ENCODE peak calls at places on chromosomes 13 and 19, in four cellular contexts. One of them, this sample, is unnamed.

GRCh38 chr13:40639226-40639681 is 27.2 kb downstream of the FOXO1 start:
- DNase-seq in GM12891: no peak
- DNase-seq in K562: no peak
- DNase-seq in H1: no peak
- DNase-seq in this sample: no peak

GRCh38 chr19:38524994-38525634 is 91.6 kb downstream of the RYR1 start:
- DNase-seq in K562: no peak
- DNase-seq in GM12891: no peak
- DNase-seq in H1: no peak
- DNase-seq in this sample: no peak

GRCh38 chr13:99386911-99387788 is 80.0 kb upstream of the GPR183 start:
- DNase-seq in H1: peak; percentile 31
- DNase-seq in K562: peak; percentile 73
- DNase-seq in GM12891: peak; percentile 71
- DNase-seq in this sample: peak; percentile 69

GRCh38 chr19:10228925-10229324 is 2.2 kb downstream of the S1PR2 start:
- DNase-seq in H1: no peak
- DNase-seq in K562: peak; percentile 65
- DNase-seq in GM12891: no peak
- DNase-seq in this sample: no peak

GRCh38 chr13:99347911-99348451 is 40.8 kb upstream of the GPR183 start:
- DNase-seq in K562: no peak
- DNase-seq in GM12891: no peak
- DNase-seq in H1: no peak
- DNase-seq in this sample: no peak

GRCh38 chr13:102089177-102089576 is 312.7 kb downstream of the FGF14 start:
- DNase-seq in H1: no peak
- DNase-seq in K562: no peak
- DNase-seq in GM12891: no peak
- DNase-seq in this sample: no peak

GRCh38 chr19:41297628-41298326 is 12.2 kb upstream of the CCDC97 start:
- DNase-seq in H1: no peak
- DNase-seq in K562: no peak
- DNase-seq in GM12891: peak; percentile 75
- DNase-seq in this sample: peak; percentile 83

GRCh38 chr19:35642312-35642711 is 767 bp downstream of the ETV2 start:
- DNase-seq in H1: no peak
- DNase-seq in K562: no peak
- DNase-seq in GM12891: no peak
- DNase-seq in this sample: no peak

GRCh38 chr13:62294210-62294609 is 878.6 kb upstream of the PCDH20 start:
- DNase-seq in K562: no peak
- DNase-seq in GM12891: no peak
- DNase-seq in H1: no peak
- DNase-seq in this sample: no peak

GRCh38 chr13:48853381-48854102 is 122.2 kb upstream of the FNDC3A start:
- DNase-seq in H1: no peak
- DNase-seq in K562: no peak
- DNase-seq in GM12891: no peak
- DNase-seq in this sample: no peak

GRCh38 chr19:1990230-1991017 is 25.1 kb downstream of the BTBD2 start:
- DNase-seq in GM12891: no peak
- DNase-seq in H1: no peak
- DNase-seq in K562: no peak
- DNase-seq in this sample: no peak

GRCh38 chr19:51687791-51688664 is 5.1 kb upstream of the SPACA6 start:
- DNase-seq in H1: no peak
- DNase-seq in K562: peak; percentile 48
- DNase-seq in GM12891: no peak
- DNase-seq in this sample: no peak

GRCh38 chr19:4976412-4977298 is 7.7 kb downstream of the KDM4B start:
- DNase-seq in GM12891: no peak
- DNase-seq in H1: no peak
- DNase-seq in K562: no peak
- DNase-seq in this sample: no peak

GRCh38 chr13:43061496-43062280 is 38.3 kb downstream of the DNAJC15 start:
- DNase-seq in H1: no peak
- DNase-seq in GM12891: no peak
- DNase-seq in K562: no peak
- DNase-seq in this sample: no peak

GRCh38 chr13:113654591-113655357 is 3.2 kb downstream of the ATP4B start:
- DNase-seq in GM12891: no peak
- DNase-seq in H1: no peak
- DNase-seq in K562: no peak
- DNase-seq in this sample: no peak

GRCh38 chr13:66114127-66114526 is 1116.0 kb downstream of the PCDH9 start:
- DNase-seq in H1: no peak
- DNase-seq in K562: no peak
- DNase-seq in GM12891: no peak
- DNase-seq in this sample: no peak

GRCh38 chr13:28455580-28456194 is 39.2 kb downstream of the FLT1 start:
- DNase-seq in K562: no peak
- DNase-seq in H1: no peak
- DNase-seq in GM12891: no peak
- DNase-seq in this sample: no peak

GRCh38 chr19:16078759-16079707 is 2.7 kb downstream of the TPM4 start:
- DNase-seq in GM12891: no peak
- DNase-seq in K562: peak; percentile 64
- DNase-seq in H1: no peak
- DNase-seq in this sample: peak; percentile 52

GRCh38 chr13:99981115-99982020 is at the start of gene ZIC2:
- DNase-seq in H1: no peak
- DNase-seq in K562: peak; percentile 69
- DNase-seq in GM12891: no peak
- DNase-seq in this sample: no peak

GRCh38 chr19:16070366-16070990 is 5.8 kb upstream of the TPM4 start:
- DNase-seq in K562: peak; percentile 57
- DNase-seq in GM12891: peak; percentile 73
- DNase-seq in H1: no peak
- DNase-seq in this sample: peak; percentile 80

GRCh38 chr19:42277821-42278809 is 9.1 kb downstream of the CIC start:
- DNase-seq in H1: no peak
- DNase-seq in GM12891: no peak
- DNase-seq in K562: no peak
- DNase-seq in this sample: no peak

GRCh38 chr13:33109319-33109718 is 93.1 kb downstream of the KL start:
- DNase-seq in H1: no peak
- DNase-seq in K562: no peak
- DNase-seq in GM12891: no peak
- DNase-seq in this sample: no peak

GRCh38 chr13:53311561-53311960 is 282.9 kb downstream of the OLFM4 start:
- DNase-seq in K562: no peak
- DNase-seq in GM12891: no peak
- DNase-seq in H1: no peak
- DNase-seq in this sample: no peak

GRCh38 chr19:8396563-8397203 is 6.5 kb downstream of the RAB11B start:
- DNase-seq in GM12891: peak; percentile 86
- DNase-seq in H1: no peak
- DNase-seq in K562: peak; percentile 84
- DNase-seq in this sample: peak; percentile 75

DNA sequence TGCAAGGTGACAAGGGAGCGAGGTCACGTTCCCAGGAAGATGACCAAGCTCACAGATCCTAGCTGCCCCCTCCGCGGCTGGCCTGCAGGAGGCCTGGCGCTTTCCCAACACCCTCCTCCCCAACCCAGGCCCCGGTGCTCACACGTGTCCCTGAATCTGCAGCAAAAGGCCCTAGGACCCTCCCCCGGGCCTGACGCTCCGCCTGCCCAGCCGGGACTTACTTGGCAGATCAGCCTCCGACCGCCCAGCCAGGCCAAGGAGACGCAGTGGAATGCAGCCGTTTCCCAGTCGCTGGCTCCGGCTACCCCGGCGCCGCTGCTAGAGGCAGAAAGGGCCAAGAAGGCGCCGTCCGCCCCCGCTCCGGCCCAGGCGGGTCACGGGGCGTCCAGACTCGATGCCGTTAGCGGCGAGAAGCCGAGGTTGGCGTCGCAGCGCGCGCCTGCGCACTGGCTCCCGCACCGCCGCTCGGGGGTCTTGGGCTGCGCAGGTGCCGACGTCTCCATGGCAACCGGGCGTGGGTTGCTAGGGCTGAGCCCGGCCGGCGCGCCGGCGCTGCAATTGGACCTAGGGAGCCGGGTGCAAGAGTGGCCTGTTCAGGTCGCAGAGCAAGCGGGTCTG is at the start of gene PNMA8A:
- DNase-seq in H1: peak; percentile 74
- DNase-seq in K562: peak; percentile 92
- DNase-seq in GM12891: no peak
- DNase-seq in this sample: no peak
- TF ChIP-seq TAF1 in H1: no peak
- TF ChIP-seq TAF1 in K562: peak; percentile 48
- TF ChIP-seq TAF1 in GM12891: no peak
- TF ChIP-seq TAF1 in this sample: no peak

DNA sequence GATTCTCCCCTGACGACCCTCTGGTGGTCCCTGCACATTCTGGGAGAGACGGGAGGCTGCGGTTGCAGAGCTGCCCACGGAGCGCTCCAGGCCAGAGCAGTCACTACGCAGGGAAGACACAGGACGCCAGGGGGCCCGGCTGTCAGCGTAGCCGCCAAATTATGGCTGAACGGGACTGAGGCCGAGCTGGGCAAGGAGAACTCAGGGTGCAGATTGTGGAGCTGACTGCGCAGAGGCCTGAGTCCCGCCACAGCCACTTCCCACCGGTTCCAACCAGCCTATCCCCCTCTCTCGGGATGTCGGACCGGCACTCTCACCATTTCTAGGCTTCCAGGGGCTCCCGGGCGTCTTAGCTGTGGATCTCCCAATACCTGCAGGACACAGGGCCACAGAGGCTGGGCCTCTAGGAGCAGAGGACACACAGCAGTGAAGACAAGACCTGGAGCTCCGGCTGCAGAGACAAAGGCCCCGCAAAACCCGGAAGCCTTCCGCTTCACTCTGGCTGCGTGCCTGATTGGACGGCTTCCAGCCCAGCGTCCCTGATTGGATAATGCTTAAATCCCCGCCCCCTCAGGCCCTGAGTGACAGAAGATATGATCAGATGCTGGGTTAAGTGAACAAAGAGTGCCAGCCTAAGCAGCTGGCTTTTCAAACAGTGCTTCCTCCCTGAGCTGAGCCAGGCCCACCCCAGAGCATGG is at the start of gene ZNF737:
- DNase-seq in GM12891: peak; percentile 63
- DNase-seq in H1: peak; percentile 87
- DNase-seq in K562: peak; percentile 6
- DNase-seq in this sample: peak; percentile 56
- TF ChIP-seq POLR2A in GM12891: peak; percentile 90
- TF ChIP-seq POLR2A in H1: peak; percentile 71
- TF ChIP-seq POLR2A in K562: no peak
- TF ChIP-seq POLR2A in this sample: peak; percentile 89

DNA sequence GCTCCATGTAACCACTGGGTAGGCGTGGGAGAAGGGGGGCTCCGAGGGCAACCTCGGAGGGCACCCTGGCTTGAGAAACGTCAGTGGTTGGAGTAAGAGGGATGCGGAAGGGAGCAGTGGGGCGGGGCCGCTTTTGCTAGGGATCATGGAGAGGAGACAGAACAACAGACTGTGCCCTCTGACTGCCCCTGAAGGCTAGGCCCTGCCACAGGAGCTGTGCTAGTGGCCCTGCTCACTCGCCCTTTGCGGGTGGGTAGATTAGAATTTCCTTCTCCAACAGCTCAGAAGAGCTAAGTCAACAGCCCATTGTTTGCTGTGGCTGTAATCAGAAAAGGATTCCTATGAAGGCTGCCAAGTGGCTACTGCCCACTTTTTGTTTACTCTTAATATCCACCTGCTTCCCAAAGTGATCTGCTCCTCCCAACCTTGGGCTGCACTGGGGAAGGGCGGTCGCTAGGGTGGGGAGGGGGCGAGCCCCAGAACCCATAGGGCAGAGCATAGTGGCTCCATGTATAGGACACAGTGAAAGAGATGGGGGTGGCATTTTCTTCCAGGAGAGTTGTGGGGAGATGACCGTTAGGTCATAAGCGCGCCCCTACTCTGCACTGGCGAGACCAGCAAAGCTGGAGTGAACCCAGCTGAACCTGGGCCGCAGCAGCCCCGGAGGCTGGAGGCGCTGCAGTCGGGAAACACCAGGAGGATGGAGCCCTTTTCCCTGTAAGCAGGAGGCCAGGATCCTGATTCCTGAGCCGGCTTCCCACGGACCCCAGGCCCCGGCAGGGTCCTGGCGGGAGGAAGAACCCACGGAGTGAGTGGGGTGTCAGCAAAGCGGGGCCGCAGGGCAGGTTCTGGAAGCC is 1.9 kb upstream of the C1QTNF9 start:
- DNase-seq in K562: no peak
- DNase-seq in H1: no peak
- DNase-seq in GM12891: no peak
- DNase-seq in this sample: no peak
- TF ChIP-seq POLR2AphosphoS5 in K562: no peak
- TF ChIP-seq POLR2AphosphoS5 in H1: no peak
- TF ChIP-seq POLR2AphosphoS5 in GM12891: no peak
- TF ChIP-seq POLR2AphosphoS5 in this sample: no peak

DNA sequence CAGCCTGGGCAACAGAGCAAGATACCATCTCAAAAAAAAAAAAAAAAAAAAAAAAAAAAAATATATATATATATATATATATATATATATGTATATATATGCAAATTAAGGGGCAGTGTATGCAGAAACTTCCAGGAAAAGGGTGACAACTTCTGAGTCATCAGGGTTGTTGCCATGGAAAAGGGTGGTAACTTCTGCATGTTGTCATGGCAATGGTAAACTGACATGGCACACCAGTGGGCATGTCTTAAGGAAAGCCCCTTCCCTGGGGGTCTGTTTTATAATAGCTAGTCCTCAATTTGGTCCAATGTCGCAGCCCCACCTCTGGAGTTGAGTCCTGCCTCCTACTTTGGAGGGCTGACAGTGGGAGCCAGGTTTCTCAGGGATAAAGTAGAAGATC is 7.4 kb upstream of the FCHO1 start:
- DNase-seq in H1: no peak
- DNase-seq in GM12891: no peak
- DNase-seq in K562: no peak
- DNase-seq in this sample: no peak
- TF ChIP-seq TAF1 in H1: no peak
- TF ChIP-seq TAF1 in GM12891: no peak
- TF ChIP-seq TAF1 in K562: no peak
- TF ChIP-seq TAF1 in this sample: no peak

This sample was measured in GM12892.